ENCODE peak calls at places on chromosome 5, in eight cellular contexts. V, T, N, I, S, M, X and B are unnamed samples. For H3K27me3, the result is how much of the 10 kb centered on the place peaks cover.

GRCh38 chr5:53303105-53303504 is 177.3 kb upstream of the FST start:
- DNase-seq in V (no peak), T (no peak), N (no peak), I (peak), S (no peak), M (no peak), X (no peak), B (no peak)

GRCh38 chr5:33827335-33827734 is 64.5 kb downstream of the ADAMTS12 start:
- DNase-seq in V (no peak), T (no peak), N (no peak), I (no peak), S (no peak), M (no peak), X (no peak), B (no peak)

GRCh38 chr5:12934722-12935121 is 1009.8 kb downstream of the DNAH5 start:
- DNase-seq in V (no peak), T (no peak), N (no peak), I (no peak), S (no peak), M (no peak), X (peak), B (no peak)

GRCh38 chr5:97752871-97753270 is 569.8 kb upstream of the RIOK2 start:
- DNase-seq in V (no peak), T (no peak), N (no peak), I (no peak), S (no peak), M (no peak), X (no peak), B (no peak)

GRCh38 chr5:84480873-84481637 is 96.4 kb upstream of the EDIL3 start:
- DNase-seq in V (no peak), T (no peak), N (no peak), I (peak), S (no peak), M (peak), X (no peak), B (no peak)

GRCh38 chr5:41246376-41246775 is 33.0 kb upstream of the C6 start:
- DNase-seq in V (no peak), T (peak), N (no peak), I (peak), S (no peak), M (no peak), X (peak), B (no peak)

GRCh38 chr5:67808340-67808739 is 407.2 kb upstream of the PIK3R1 start:
- DNase-seq in V (no peak), T (no peak), N (no peak), I (peak), S (peak), M (no peak), X (no peak), B (no peak)

GRCh38 chr5:130710596-130710995 is 454.5 kb downstream of the HINT1 start:
- DNase-seq in V (no peak), T (no peak), N (no peak), I (no peak), S (no peak), M (peak), X (no peak), B (no peak)

GRCh38 chr5:112908854-112909253 is 13.2 kb downstream of the REEP5 start:
- DNase-seq in V (no peak), T (no peak), N (no peak), I (no peak), S (no peak), M (no peak), X (no peak), B (no peak)

GRCh38 chr5:59731829-59732228 is 161.7 kb downstream of the PDE4D start:
- DNase-seq in V (no peak), T (no peak), N (no peak), I (no peak), S (no peak), M (no peak), X (no peak), B (no peak)

GRCh38 chr5:138110266-138110963 is 26.6 kb downstream of the WNT8A start:
- DNase-seq in V (no peak), T (no peak), N (no peak), I (peak), S (no peak), M (peak), X (no peak), B (no peak)

GRCh38 chr5:73387630-73388370 is 60.8 kb downstream of the FOXD1 start:
- DNase-seq in V (no peak), T (peak), N (no peak), I (peak), S (peak), M (no peak), X (no peak), B (no peak)

GRCh38 chr5:115685966-115686691 is 60.3 kb upstream of the TMED7 start:
- DNase-seq in V (no peak), T (peak), N (no peak), I (peak), S (no peak), M (no peak), X (no peak), B (no peak)

GRCh38 chr5:125045647-125046046 is 299.2 kb upstream of the ZNF608 start:
- DNase-seq in V (no peak), T (no peak), N (no peak), I (no peak), S (no peak), M (no peak), X (no peak), B (no peak)

GRCh38 chr5:100901851-100902341 is 1.2 kb downstream of the ST8SIA4 start:
- DNase-seq in V (no peak), T (peak), N (peak), I (no peak), S (peak), M (peak), X (no peak), B (peak)

GRCh38 chr5:173290477-173291131 is 37.6 kb downstream of the STC2 start:
- DNase-seq in V (no peak), T (no peak), N (peak), I (peak), S (no peak), M (no peak), X (no peak), B (no peak)

GRCh38 chr5:153900703-153901395 is 137.9 kb downstream of the FAM114A2 start:
- DNase-seq in V (peak), T (no peak), N (no peak), I (peak), S (no peak), M (no peak), X (peak), B (no peak)

GRCh38 chr5:98497391-98497790 is 276.1 kb upstream of the RGMB start:
- DNase-seq in V (no peak), T (no peak), N (no peak), I (no peak), S (no peak), M (no peak), X (no peak), B (no peak)

GRCh38 chr5:79318935-79319614 is 83.1 kb downstream of the JMY start:
- DNase-seq in V (no peak), T (no peak), N (no peak), I (peak), S (no peak), M (no peak), X (no peak), B (no peak)

GRCh38 chr5:171390883-171391677 is 3.4 kb downstream of the NPM1 start:
- DNase-seq in V (no peak), T (no peak), N (no peak), I (no peak), S (no peak), M (no peak), X (no peak), B (no peak)

GRCh38 chr5:172959824-172960799 is 888 bp downstream of the RPL26L1 start:
- DNase-seq in V (no peak), T (no peak), N (no peak), I (peak), S (no peak), M (no peak), X (no peak), B (no peak)

GRCh38 chr5:61641748-61642565 is 309.9 kb downstream of the ZSWIM6 start:
- DNase-seq in V (no peak), T (no peak), N (no peak), I (no peak), S (no peak), M (no peak), X (no peak), B (no peak)

GRCh38 chr5:15367501-15367900 is 132.5 kb upstream of the FBXL7 start:
- DNase-seq in V (no peak), T (no peak), N (no peak), I (no peak), S (no peak), M (no peak), X (no peak), B (no peak)

GRCh38 chr5:58064799-58065198 is 395.1 kb downstream of the PLK2 start:
- DNase-seq in V (no peak), T (no peak), N (no peak), I (no peak), S (no peak), M (no peak), X (no peak), B (no peak)

GRCh38 chr5:75964008-75964407 is 119.2 kb upstream of the SV2C start:
- DNase-seq in V (no peak), T (peak), N (no peak), I (no peak), S (peak), M (no peak), X (no peak), B (no peak)

GRCh38 chr5:1036504-1037122 is 28.0 kb downstream of the NKD2 start:
- DNase-seq in V (no peak), T (no peak), N (no peak), I (peak), S (no peak), M (no peak), X (no peak), B (no peak)

GRCh38 chr5:68232272-68232671 is 16.7 kb downstream of the PIK3R1 start:
- DNase-seq in V (no peak), T (no peak), N (no peak), I (no peak), S (no peak), M (no peak), X (no peak), B (no peak)

GRCh38 chr5:40121236-40121635 is 558.5 kb upstream of the PTGER4 start:
- DNase-seq in V (no peak), T (no peak), N (no peak), I (no peak), S (no peak), M (no peak), X (no peak), B (no peak)

GRCh38 chr5:74196233-74196632 is 444.3 kb downstream of the ENC1 start:
- DNase-seq in V (no peak), T (no peak), N (no peak), I (no peak), S (peak), M (no peak), X (no peak), B (no peak)

GRCh38 chr5:66828551-66829421 is 232.6 kb downstream of the MAST4 start:
- DNase-seq in V (peak), T (peak), N (peak), I (no peak), S (no peak), M (peak), X (no peak), B (peak)

GRCh38 chr5:69042915-69043795 is 50.7 kb upstream of the SLC30A5 start:
- DNase-seq in V (peak), T (peak), N (peak), I (peak), S (peak), M (peak), X (no peak), B (peak)

GRCh38 chr5:102792705-102793104 is 37.6 kb downstream of the PAM start:
- DNase-seq in V (no peak), T (peak), N (no peak), I (peak), S (no peak), M (no peak), X (no peak), B (no peak)

GRCh38 chr5:74392698-74393431 is 247.7 kb downstream of the ENC1 start:
- DNase-seq in V (no peak), T (no peak), N (no peak), I (no peak), S (no peak), M (no peak), X (no peak), B (no peak)

DNA sequence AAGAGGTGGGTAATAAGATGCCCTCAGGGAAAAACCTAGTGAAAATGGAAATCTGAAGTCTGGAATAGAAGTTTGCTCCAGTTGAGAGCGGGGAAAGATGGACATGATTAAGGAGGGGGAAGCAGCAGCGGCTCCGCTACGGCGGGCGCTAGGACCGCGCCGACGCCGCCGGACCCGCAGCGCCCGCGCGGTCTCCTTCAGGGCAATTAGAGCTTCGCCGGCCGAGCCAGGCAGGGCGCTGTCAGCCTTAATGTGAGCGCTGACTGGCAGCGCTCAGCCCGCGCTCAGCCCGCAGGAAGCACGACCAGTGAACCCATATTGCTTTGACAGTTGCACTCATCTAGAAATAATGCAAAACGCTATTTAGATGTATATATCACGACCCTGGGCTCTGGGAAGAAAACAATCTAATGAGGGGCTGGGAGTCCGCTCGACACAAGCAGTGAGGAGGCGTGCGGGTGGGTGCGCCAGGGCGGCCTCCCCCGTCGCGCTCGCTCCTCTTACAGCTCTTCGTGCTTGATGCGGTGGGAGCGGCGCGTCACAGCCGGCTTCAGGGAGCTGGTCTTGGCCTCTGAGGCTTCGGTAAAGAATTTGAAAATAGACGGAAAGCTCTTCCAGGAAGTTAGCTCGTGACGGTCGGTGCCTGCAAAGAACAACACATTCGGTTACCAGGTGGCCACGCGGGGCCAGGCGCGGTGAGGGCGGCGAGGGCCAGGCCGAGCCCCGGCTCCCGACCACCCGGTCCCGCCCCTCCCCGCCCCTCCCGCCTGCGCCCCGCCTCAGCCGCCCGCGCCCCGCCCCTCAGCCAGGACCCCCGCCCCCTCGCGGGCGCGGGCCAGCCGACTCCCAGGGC is 37.7 kb downstream of the NR2F1 start:
- DNase-seq in V (no peak), T (peak), N (peak), I (peak), S (peak), M (peak), X (no peak), B (peak)
- H3K4me3 ChIP-seq in V (peak), T (peak), N (peak), I (peak), S (peak), M (peak), X (peak), B (peak)

DNA sequence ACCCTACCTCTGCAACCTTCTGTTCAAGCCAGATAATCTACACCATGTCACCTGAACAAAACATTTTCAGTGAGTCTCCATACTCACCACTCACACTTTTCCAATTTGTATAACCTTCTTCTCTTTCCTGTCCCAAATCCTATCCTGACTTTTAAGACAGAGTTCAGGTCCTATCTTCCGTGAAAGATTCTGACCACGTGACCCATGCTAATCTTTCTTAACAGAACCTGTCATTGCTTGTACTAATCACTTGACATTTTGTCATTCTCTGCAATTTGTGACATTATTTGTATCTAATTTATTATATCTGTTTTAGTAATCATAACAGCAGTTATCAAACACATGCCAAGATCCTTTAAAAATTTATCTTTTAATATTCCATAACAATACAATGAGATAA is 132.5 kb upstream of the PRLR start:
- DNase-seq in V (no peak), T (no peak), N (no peak), I (no peak), S (no peak), M (no peak), X (no peak), B (no peak)
- H3K27me3 ChIP-seq in V (under half), T (under half), N (under half), I (under half), S (under half), M (under half), X (under half), B (under half)

GRCh38 chr5:178112545-178112944 is 787 bp upstream of the N4BP3 start:
- DNase-seq in V (no peak), T (no peak), N (no peak), I (no peak), S (no peak), M (no peak), X (no peak), B (no peak)
- H3K4me3 ChIP-seq in V (peak), T (no peak), N (no peak), I (no peak), S (peak), M (peak), X (no peak), B (no peak)

DNA sequence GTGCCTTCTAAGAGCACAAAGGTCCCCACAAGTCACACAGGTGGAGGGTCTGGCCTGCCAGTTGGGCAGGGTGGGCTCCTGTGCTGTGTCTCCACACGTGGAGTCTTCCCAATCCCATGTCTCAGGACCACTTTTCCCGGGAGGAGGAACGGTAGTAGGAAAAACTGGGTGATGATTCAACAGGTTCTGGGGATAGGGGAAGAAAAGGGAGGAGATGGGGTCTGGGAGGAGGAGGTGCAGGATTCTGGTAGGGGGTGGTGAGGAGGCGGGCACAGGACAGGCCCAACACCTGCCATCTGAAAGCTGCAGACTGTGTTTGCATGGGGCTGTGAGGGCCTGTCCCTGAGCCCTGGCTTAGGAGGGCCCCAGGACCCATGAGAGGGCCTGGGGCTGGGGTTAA is 215.2 kb downstream of the HSPA4 start:
- DNase-seq in V (no peak), T (no peak), N (no peak), I (no peak), S (no peak), M (no peak), X (no peak), B (no peak)
- H3K27me3 ChIP-seq in V (under half), T (under half), N (under half), I (under half), S (under half), M (under half), X (under half), B (under half)

GRCh38 chr5:139662617-139663016 is 14.5 kb downstream of the CXXC5 start:
- DNase-seq in V (no peak), T (peak), N (no peak), I (no peak), S (peak), M (no peak), X (no peak), B (no peak)

GRCh38 chr5:139660105-139660915 is 12.2 kb downstream of the CXXC5 start:
- DNase-seq in V (peak), T (peak), N (peak), I (peak), S (no peak), M (no peak), X (no peak), B (peak)

GRCh38 chr5:139663207-139663606 is 15.1 kb downstream of the CXXC5 start:
- DNase-seq in V (no peak), T (no peak), N (no peak), I (no peak), S (no peak), M (no peak), X (no peak), B (no peak)

GRCh38 chr5:139659673-139660072 is 11.5 kb downstream of the CXXC5 start:
- DNase-seq in V (no peak), T (no peak), N (no peak), I (no peak), S (no peak), M (peak), X (no peak), B (no peak)

DNA sequence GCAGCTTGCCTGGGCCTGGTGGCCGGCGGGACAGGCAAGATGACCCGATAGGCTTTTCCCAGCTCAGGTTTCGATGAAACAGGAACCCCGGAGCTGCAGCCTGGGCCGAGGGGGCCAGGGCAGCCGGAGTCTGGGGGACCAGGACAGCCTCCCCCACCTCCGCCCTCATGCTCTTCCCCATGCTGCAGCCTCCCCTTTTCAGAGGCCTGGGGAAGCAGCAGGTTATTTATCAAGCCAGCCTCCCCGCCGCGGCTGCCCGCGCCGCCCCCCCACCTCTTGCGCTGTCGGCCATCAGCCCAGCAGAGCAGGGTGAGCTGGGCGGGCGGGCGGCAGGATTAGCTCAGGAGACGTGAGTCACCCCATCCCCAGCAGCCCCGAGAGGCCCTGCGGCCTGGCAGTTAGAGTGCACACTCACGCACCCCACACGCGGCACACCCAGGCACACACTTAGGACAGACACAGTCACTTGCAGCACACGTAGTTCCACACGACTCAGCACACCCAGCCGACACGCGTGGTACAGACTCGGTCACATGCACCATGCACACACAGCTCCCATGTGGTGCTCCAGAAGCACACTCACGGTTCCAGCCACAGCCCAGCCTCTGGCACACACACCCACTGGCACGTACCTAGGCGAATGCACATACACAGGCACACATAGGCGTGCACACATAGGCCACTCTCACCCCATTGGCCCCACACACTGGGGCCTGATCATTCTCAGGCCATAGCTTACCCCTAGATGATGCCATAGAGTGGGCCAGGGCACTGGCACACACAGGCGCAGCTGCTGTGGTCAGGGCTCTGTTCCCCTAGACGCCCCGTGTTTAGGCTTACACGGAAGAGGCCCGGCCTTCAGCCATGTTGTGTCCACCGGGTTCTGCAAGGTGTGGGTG is 13.0 kb downstream of the CXXC5 start:
- DNase-seq in V (peak), T (peak), N (peak), I (peak), S (peak), M (no peak), X (peak), B (peak)
- H3K4me3 ChIP-seq in V (peak), T (no peak), N (peak), I (peak), S (no peak), M (no peak), X (peak), B (no peak)

GRCh38 chr5:135920199-135920598 is 24.6 kb upstream of the IL9 start:
- DNase-seq in V (no peak), T (no peak), N (no peak), I (no peak), S (no peak), M (no peak), X (no peak), B (no peak)
- H3K27me3 ChIP-seq in V (under half), T (under half), N (under half), I (under half), S (under half), M (half or more), X (half or more), B (under half)

GRCh38 chr5:168086736-168087135 is 204.7 kb upstream of the WWC1 start:
- DNase-seq in V (no peak), T (no peak), N (no peak), I (no peak), S (no peak), M (no peak), X (no peak), B (no peak)

GRCh38 chr5:168089201-168089887 is 202.1 kb upstream of the WWC1 start:
- DNase-seq in V (no peak), T (no peak), N (no peak), I (no peak), S (no peak), M (no peak), X (no peak), B (no peak)

GRCh38 chr5:168085321-168086040 is 206.0 kb upstream of the WWC1 start:
- DNase-seq in V (no peak), T (no peak), N (no peak), I (no peak), S (no peak), M (no peak), X (no peak), B (no peak)

GRCh38 chr5:168088415-168089165 is 202.9 kb upstream of the WWC1 start:
- DNase-seq in V (no peak), T (no peak), N (no peak), I (no peak), S (no peak), M (no peak), X (no peak), B (no peak)

GRCh38 chr5:168086104-168086610 is 205.3 kb upstream of the WWC1 start:
- DNase-seq in V (no peak), T (peak), N (no peak), I (no peak), S (no peak), M (peak), X (no peak), B (no peak)
- H3K4me3 ChIP-seq in V (no peak), T (no peak), N (no peak), I (no peak), S (no peak), M (no peak), X (no peak), B (no peak)